ENCODE peak calls at places on chromosomes 7 and 10, in eight cellular contexts. One of them, this sample, is unnamed.

GRCh38 chr7:107967420-107967819 is 35.5 kb downstream of the LAMB1 start:
- DNase-seq in ovary: no peak
- DNase-seq in iPS DF 6.9: no peak
- DNase-seq in GM12878: no peak
- DNase-seq in thoracic aorta: no peak
- DNase-seq in lower lobe of right lung: no peak
- DNase-seq in A673: no peak
- DNase-seq in CD8-positive, alpha-beta memory T cell: no peak
- DNase-seq in this sample: no peak

GRCh38 chr10:100303724-100304319 is 17.3 kb upstream of the BLOC1S2 start:
- DNase-seq in A673: peak; percentile 48
- DNase-seq in lower lobe of right lung: no peak
- DNase-seq in GM12878: no peak
- DNase-seq in iPS DF 6.9: no peak
- DNase-seq in ovary: no peak
- DNase-seq in thoracic aorta: no peak
- DNase-seq in CD8-positive, alpha-beta memory T cell: no peak
- DNase-seq in this sample: no peak

GRCh38 chr10:122962405-122962804 is 8.4 kb upstream of the C10orf88 start:
- DNase-seq in CD8-positive, alpha-beta memory T cell: no peak
- DNase-seq in thoracic aorta: no peak
- DNase-seq in ovary: no peak
- DNase-seq in iPS DF 6.9: no peak
- DNase-seq in A673: no peak
- DNase-seq in lower lobe of right lung: no peak
- DNase-seq in GM12878: no peak
- DNase-seq in this sample: no peak

GRCh38 chr10:8568401-8568800 is 513.9 kb downstream of the GATA3 start:
- DNase-seq in ovary: no peak
- DNase-seq in thoracic aorta: no peak
- DNase-seq in iPS DF 6.9: no peak
- DNase-seq in A673: no peak
- DNase-seq in GM12878: no peak
- DNase-seq in lower lobe of right lung: no peak
- DNase-seq in CD8-positive, alpha-beta memory T cell: no peak
- DNase-seq in this sample: no peak

GRCh38 chr7:28879105-28879504 is 79.0 kb downstream of the TRIL start:
- DNase-seq in iPS DF 6.9: no peak
- DNase-seq in A673: no peak
- DNase-seq in lower lobe of right lung: no peak
- DNase-seq in thoracic aorta: no peak
- DNase-seq in CD8-positive, alpha-beta memory T cell: no peak
- DNase-seq in ovary: no peak
- DNase-seq in GM12878: no peak
- DNase-seq in this sample: no peak

GRCh38 chr7:24907311-24907886 is 72.6 kb downstream of the OSBPL3 start:
- DNase-seq in iPS DF 6.9: no peak
- DNase-seq in CD8-positive, alpha-beta memory T cell: no peak
- DNase-seq in GM12878: peak; percentile 44
- DNase-seq in ovary: no peak
- DNase-seq in lower lobe of right lung: no peak
- DNase-seq in thoracic aorta: no peak
- DNase-seq in A673: no peak
- DNase-seq in this sample: no peak

GRCh38 chr10:123913688-123914268 is 22.2 kb upstream of the CPXM2 start:
- DNase-seq in CD8-positive, alpha-beta memory T cell: no peak
- DNase-seq in lower lobe of right lung: no peak
- DNase-seq in thoracic aorta: no peak
- DNase-seq in ovary: no peak
- DNase-seq in A673: no peak
- DNase-seq in GM12878: no peak
- DNase-seq in iPS DF 6.9: no peak
- DNase-seq in this sample: no peak

GRCh38 chr10:117944676-117945447 is 101.9 kb downstream of the RAB11FIP2 start:
- DNase-seq in GM12878: no peak
- DNase-seq in thoracic aorta: no peak
- DNase-seq in iPS DF 6.9: no peak
- DNase-seq in lower lobe of right lung: no peak
- DNase-seq in ovary: no peak
- DNase-seq in A673: no peak
- DNase-seq in CD8-positive, alpha-beta memory T cell: no peak
- DNase-seq in this sample: no peak

GRCh38 chr10:61332506-61332905 is 120.7 kb downstream of the TMEM26 start:
- DNase-seq in thoracic aorta: no peak
- DNase-seq in GM12878: no peak
- DNase-seq in A673: peak; percentile 15
- DNase-seq in iPS DF 6.9: no peak
- DNase-seq in CD8-positive, alpha-beta memory T cell: no peak
- DNase-seq in ovary: no peak
- DNase-seq in lower lobe of right lung: no peak
- DNase-seq in this sample: no peak

GRCh38 chr10:92655426-92655825 is 34.3 kb upstream of the HHEX start:
- DNase-seq in CD8-positive, alpha-beta memory T cell: no peak
- DNase-seq in iPS DF 6.9: no peak
- DNase-seq in ovary: no peak
- DNase-seq in GM12878: no peak
- DNase-seq in thoracic aorta: no peak
- DNase-seq in lower lobe of right lung: no peak
- DNase-seq in A673: no peak
- DNase-seq in this sample: no peak

GRCh38 chr7:76206633-76207032 is 4.9 kb downstream of the SRRM3 start:
- DNase-seq in lower lobe of right lung: no peak
- DNase-seq in A673: no peak
- DNase-seq in GM12878: no peak
- DNase-seq in iPS DF 6.9: no peak
- DNase-seq in ovary: no peak
- DNase-seq in thoracic aorta: no peak
- DNase-seq in CD8-positive, alpha-beta memory T cell: no peak
- DNase-seq in this sample: no peak

GRCh38 chr10:24318517-24318916 is 109.6 kb downstream of the KIAA1217 start:
- DNase-seq in thoracic aorta: no peak
- DNase-seq in ovary: no peak
- DNase-seq in lower lobe of right lung: no peak
- DNase-seq in CD8-positive, alpha-beta memory T cell: no peak
- DNase-seq in iPS DF 6.9: no peak
- DNase-seq in GM12878: no peak
- DNase-seq in A673: no peak
- DNase-seq in this sample: peak; percentile 61

GRCh38 chr10:97422921-97423420 is 3.0 kb upstream of the PGAM1 start:
- DNase-seq in CD8-positive, alpha-beta memory T cell: no peak
- DNase-seq in ovary: peak; percentile 76
- DNase-seq in GM12878: no peak
- DNase-seq in iPS DF 6.9: no peak
- DNase-seq in thoracic aorta: no peak
- DNase-seq in A673: no peak
- DNase-seq in lower lobe of right lung: no peak
- DNase-seq in this sample: no peak

GRCh38 chr7:126805351-126805750 is 447.4 kb downstream of the GRM8 start:
- DNase-seq in lower lobe of right lung: no peak
- DNase-seq in ovary: no peak
- DNase-seq in thoracic aorta: no peak
- DNase-seq in A673: no peak
- DNase-seq in CD8-positive, alpha-beta memory T cell: no peak
- DNase-seq in iPS DF 6.9: no peak
- DNase-seq in GM12878: no peak
- DNase-seq in this sample: no peak

GRCh38 chr7:87219545-87220025 is at the start of gene TMEM243:
- DNase-seq in iPS DF 6.9: no peak
- DNase-seq in GM12878: peak; percentile 45
- DNase-seq in thoracic aorta: peak; percentile 13
- DNase-seq in A673: peak; percentile 89
- DNase-seq in CD8-positive, alpha-beta memory T cell: peak; percentile 86
- DNase-seq in lower lobe of right lung: peak; percentile 93
- DNase-seq in ovary: peak; percentile 77
- DNase-seq in this sample: peak; percentile 68

GRCh38 chr10:124301736-124302135 is 117.0 kb downstream of the OAT start:
- DNase-seq in thoracic aorta: no peak
- DNase-seq in lower lobe of right lung: no peak
- DNase-seq in GM12878: no peak
- DNase-seq in A673: no peak
- DNase-seq in iPS DF 6.9: no peak
- DNase-seq in CD8-positive, alpha-beta memory T cell: no peak
- DNase-seq in ovary: no peak
- DNase-seq in this sample: no peak

GRCh38 chr7:6516387-6516983 is 34.8 kb downstream of the GRID2IP start:
- DNase-seq in lower lobe of right lung: peak; percentile 88
- DNase-seq in thoracic aorta: peak; percentile 31
- DNase-seq in ovary: peak; percentile 78
- DNase-seq in iPS DF 6.9: peak; percentile 79
- DNase-seq in A673: peak; percentile 89
- DNase-seq in CD8-positive, alpha-beta memory T cell: peak; percentile 50
- DNase-seq in GM12878: peak; percentile 8
- DNase-seq in this sample: peak; percentile 82

GRCh38 chr10:97498841-97499560 is at the start of gene UBTD1:
- DNase-seq in thoracic aorta: no peak
- DNase-seq in CD8-positive, alpha-beta memory T cell: no peak
- DNase-seq in A673: peak; percentile 39
- DNase-seq in lower lobe of right lung: peak; percentile 77
- DNase-seq in iPS DF 6.9: no peak
- DNase-seq in GM12878: no peak
- DNase-seq in ovary: peak; percentile 61
- DNase-seq in this sample: peak; percentile 51

DNA sequence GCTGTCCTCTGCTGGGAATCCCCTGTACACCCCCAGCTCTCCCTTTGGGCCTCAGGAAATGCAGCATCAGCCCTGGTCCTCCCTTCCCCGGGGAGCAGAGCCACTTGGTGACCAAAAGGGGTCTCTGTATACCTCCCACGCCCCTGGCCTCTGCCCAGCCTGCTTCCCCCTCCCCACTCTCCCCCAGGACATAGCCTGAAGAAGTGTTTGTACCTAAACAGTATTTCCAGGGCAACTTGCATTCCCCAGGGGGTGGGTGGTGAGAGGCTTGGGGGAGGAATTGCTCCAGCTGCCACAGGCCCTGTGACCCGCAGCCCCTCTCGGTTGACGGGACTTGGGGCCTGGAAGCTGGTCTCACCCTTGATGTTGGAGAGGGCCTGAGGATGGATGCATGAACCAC is 39.3 kb downstream of the TMEM270 start:
- DNase-seq in thoracic aorta: peak; percentile 54
- DNase-seq in CD8-positive, alpha-beta memory T cell: no peak
- DNase-seq in iPS DF 6.9: no peak
- DNase-seq in ovary: no peak
- DNase-seq in A673: no peak
- DNase-seq in GM12878: no peak
- DNase-seq in lower lobe of right lung: no peak
- DNase-seq in this sample: no peak
- H3K27ac ChIP-seq in thoracic aorta: peak overlapping the region; percentile 99
- H3K27ac ChIP-seq in CD8-positive, alpha-beta memory T cell: no peak overlapping the region
- H3K27ac ChIP-seq in iPS DF 6.9: no peak overlapping the region
- H3K27ac ChIP-seq in ovary: no peak overlapping the region
- H3K27ac ChIP-seq in A673: no peak overlapping the region
- H3K27ac ChIP-seq in GM12878: no peak overlapping the region
- H3K27ac ChIP-seq in lower lobe of right lung: peak overlapping the region; percentile 46
- H3K27ac ChIP-seq in this sample: no peak overlapping the region

DNA sequence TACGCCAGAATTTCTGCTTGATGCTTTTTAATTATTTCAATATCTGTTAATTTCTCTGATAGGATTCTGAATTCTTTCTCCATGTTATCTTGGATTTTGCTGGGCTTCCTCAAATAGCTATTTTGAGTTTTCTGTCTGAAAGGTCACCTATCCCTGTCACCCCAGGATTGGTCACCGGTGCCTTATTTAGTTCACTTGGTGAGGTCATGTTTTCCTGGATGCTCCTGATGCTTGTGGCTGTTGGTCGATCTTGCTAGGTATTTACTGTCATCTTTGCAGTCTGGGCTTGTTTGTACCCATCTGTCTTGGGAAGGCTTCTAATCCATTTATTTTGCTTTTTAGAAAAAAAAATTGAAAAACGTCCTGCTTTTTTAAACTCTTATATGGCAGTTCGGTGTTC is 11.2 kb upstream of the PRKAR1B start:
- DNase-seq in lower lobe of right lung: no peak
- DNase-seq in GM12878: no peak
- DNase-seq in iPS DF 6.9: no peak
- DNase-seq in A673: no peak
- DNase-seq in ovary: no peak
- DNase-seq in thoracic aorta: no peak
- DNase-seq in CD8-positive, alpha-beta memory T cell: no peak
- DNase-seq in this sample: no peak
- H3K36me3 ChIP-seq in lower lobe of right lung: peaks cover 32% of the 10 kb centered on the region
- H3K36me3 ChIP-seq in GM12878: peaks cover 7% of the 10 kb centered on the region
- H3K36me3 ChIP-seq in iPS DF 6.9: peaks cover 21% of the 10 kb centered on the region
- H3K36me3 ChIP-seq in A673: peaks cover 24% of the 10 kb centered on the region
- H3K36me3 ChIP-seq in ovary: no peaks in the 10 kb centered on the region
- H3K36me3 ChIP-seq in thoracic aorta: peaks cover 12% of the 10 kb centered on the region
- H3K36me3 ChIP-seq in CD8-positive, alpha-beta memory T cell: peaks cover 4% of the 10 kb centered on the region
- H3K36me3 ChIP-seq in this sample: peaks cover 14% of the 10 kb centered on the region

GRCh38 chr7:19772858-19773337 is 519 bp downstream of the TMEM196 start:
- DNase-seq in thoracic aorta: no peak
- DNase-seq in ovary: peak; percentile 10
- DNase-seq in CD8-positive, alpha-beta memory T cell: no peak
- DNase-seq in iPS DF 6.9: no peak
- DNase-seq in A673: peak; percentile 21
- DNase-seq in GM12878: no peak
- DNase-seq in lower lobe of right lung: no peak
- DNase-seq in this sample: peak; percentile 46
- H3K27me3 ChIP-seq in thoracic aorta: no peaks in the 10 kb centered on the region
- H3K27me3 ChIP-seq in ovary: no peaks in the 10 kb centered on the region
- H3K27me3 ChIP-seq in CD8-positive, alpha-beta memory T cell: peaks cover 18% of the 10 kb centered on the region
- H3K27me3 ChIP-seq in iPS DF 6.9: peaks cover 4% of the 10 kb centered on the region
- H3K27me3 ChIP-seq in A673: peaks cover 71% of the 10 kb centered on the region
- H3K27me3 ChIP-seq in GM12878: peaks cover 3% of the 10 kb centered on the region
- H3K27me3 ChIP-seq in lower lobe of right lung: peaks cover 37% of the 10 kb centered on the region
- H3K27me3 ChIP-seq in this sample: peaks cover 5% of the 10 kb centered on the region

DNA sequence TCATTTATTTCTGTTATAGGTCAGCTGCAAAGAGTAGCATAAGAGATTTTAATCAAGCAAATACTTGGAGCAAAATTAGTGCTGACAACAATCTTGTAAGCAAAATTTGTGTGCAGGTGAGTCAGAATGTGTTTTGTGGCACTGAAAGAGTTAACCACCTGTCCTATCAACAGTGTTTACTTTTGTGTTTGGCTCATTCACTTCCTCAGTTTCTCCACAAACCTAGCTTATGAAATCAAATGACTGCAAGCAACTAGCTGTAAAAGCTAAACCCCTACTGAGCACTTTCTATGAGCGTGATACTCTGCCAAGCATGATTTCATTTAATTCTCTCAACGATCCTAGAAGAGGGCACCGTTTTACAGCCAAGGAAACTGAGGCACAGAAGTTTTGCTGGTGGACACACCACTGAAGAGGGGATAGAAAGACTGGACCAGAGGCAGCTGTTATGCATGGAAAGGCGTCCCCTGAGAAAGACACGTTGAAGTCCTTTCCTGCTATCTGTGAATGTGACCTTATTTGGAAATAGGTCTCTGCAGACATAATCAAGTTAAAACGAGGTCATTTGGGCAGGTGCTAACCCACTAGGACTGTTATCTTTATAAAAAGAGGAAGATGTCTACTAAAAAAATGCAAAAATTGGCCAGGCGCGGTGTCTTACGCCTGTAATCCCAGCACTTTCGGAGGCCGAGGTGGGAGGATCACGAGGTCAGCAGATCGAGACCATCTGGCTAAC is 31.8 kb downstream of the ELMO1 start:
- DNase-seq in iPS DF 6.9: no peak
- DNase-seq in lower lobe of right lung: no peak
- DNase-seq in ovary: no peak
- DNase-seq in GM12878: no peak
- DNase-seq in thoracic aorta: no peak
- DNase-seq in CD8-positive, alpha-beta memory T cell: no peak
- DNase-seq in A673: no peak
- DNase-seq in this sample: no peak
- H3K27ac ChIP-seq in iPS DF 6.9: no peak overlapping the region
- H3K27ac ChIP-seq in lower lobe of right lung: no peak overlapping the region
- H3K27ac ChIP-seq in ovary: no peak overlapping the region
- H3K27ac ChIP-seq in GM12878: no peak overlapping the region
- H3K27ac ChIP-seq in thoracic aorta: no peak overlapping the region
- H3K27ac ChIP-seq in CD8-positive, alpha-beta memory T cell: no peak overlapping the region
- H3K27ac ChIP-seq in A673: no peak overlapping the region
- H3K27ac ChIP-seq in this sample: no peak overlapping the region

GRCh38 chr7:90715067-90715466 is 118.9 kb downstream of the CDK14 start:
- DNase-seq in ovary: no peak
- DNase-seq in A673: no peak
- DNase-seq in CD8-positive, alpha-beta memory T cell: no peak
- DNase-seq in thoracic aorta: no peak
- DNase-seq in iPS DF 6.9: no peak
- DNase-seq in GM12878: no peak
- DNase-seq in lower lobe of right lung: no peak
- DNase-seq in this sample: no peak
- H3K36me3 ChIP-seq in ovary: no peaks in the 10 kb centered on the region
- H3K36me3 ChIP-seq in A673: no peaks in the 10 kb centered on the region
- H3K36me3 ChIP-seq in CD8-positive, alpha-beta memory T cell: no peaks in the 10 kb centered on the region
- H3K36me3 ChIP-seq in thoracic aorta: no peaks in the 10 kb centered on the region
- H3K36me3 ChIP-seq in iPS DF 6.9: no peaks in the 10 kb centered on the region
- H3K36me3 ChIP-seq in GM12878: no peaks in the 10 kb centered on the region
- H3K36me3 ChIP-seq in lower lobe of right lung: no peaks in the 10 kb centered on the region
- H3K36me3 ChIP-seq in this sample: no peaks in the 10 kb centered on the region

This sample was measured in pancreas.